ENCODE peak calls at places on chromosomes 13 and 19, in four cellular contexts. One of them, this sample, is unnamed.

GRCh38 chr13:89650226-89650625 is 1697.3 kb upstream of the MIR17HG start:
- DNase-seq in HepG2: no peak
- DNase-seq in GM12891: no peak
- DNase-seq in H1: no peak
- DNase-seq in this sample: no peak

GRCh38 chr13:94559201-94559795 is 36.7 kb downstream of the TGDS start:
- DNase-seq in H1: no peak
- DNase-seq in GM12891: no peak
- DNase-seq in HepG2: no peak
- DNase-seq in this sample: no peak

GRCh38 chr19:46783670-46784069 is 4.7 kb downstream of the SLC1A5 start:
- DNase-seq in H1: no peak
- DNase-seq in HepG2: no peak
- DNase-seq in GM12891: no peak
- DNase-seq in this sample: no peak

GRCh38 chr13:83563499-83563898 is 318.8 kb downstream of the SLITRK1 start:
- DNase-seq in H1: no peak
- DNase-seq in HepG2: no peak
- DNase-seq in GM12891: no peak
- DNase-seq in this sample: no peak

GRCh38 chr13:40207110-40207478 is 459.3 kb downstream of the FOXO1 start:
- DNase-seq in H1: no peak
- DNase-seq in HepG2: no peak
- DNase-seq in GM12891: no peak
- DNase-seq in this sample: peak; percentile 17

GRCh38 chr13:55000043-55000442 is 1971.4 kb downstream of the OLFM4 start:
- DNase-seq in H1: no peak
- DNase-seq in GM12891: no peak
- DNase-seq in HepG2: no peak
- DNase-seq in this sample: no peak

GRCh38 chr13:98033277-98034247 is 80.1 kb downstream of the IPO5 start:
- DNase-seq in GM12891: no peak
- DNase-seq in HepG2: peak; percentile 85
- DNase-seq in H1: no peak
- DNase-seq in this sample: no peak

GRCh38 chr19:7637374-7638256 is 705 bp downstream of the STXBP2 start:
- DNase-seq in HepG2: no peak
- DNase-seq in H1: no peak
- DNase-seq in GM12891: no peak
- DNase-seq in this sample: no peak

GRCh38 chr19:4737955-4738580 is 14.4 kb upstream of the DPP9 start:
- DNase-seq in H1: no peak
- DNase-seq in HepG2: no peak
- DNase-seq in GM12891: no peak
- DNase-seq in this sample: no peak

GRCh38 chr19:18587962-18588610 is 512 bp upstream of the REX1BD start:
- DNase-seq in H1: no peak
- DNase-seq in HepG2: peak; percentile 53
- DNase-seq in GM12891: no peak
- DNase-seq in this sample: no peak

GRCh38 chr13:67119481-67119883 is 110.7 kb downstream of the PCDH9 start:
- DNase-seq in HepG2: no peak
- DNase-seq in GM12891: no peak
- DNase-seq in H1: no peak
- DNase-seq in this sample: no peak

GRCh38 chr19:50383307-50383851 is 768 bp upstream of the POLD1 start:
- DNase-seq in HepG2: no peak
- DNase-seq in H1: no peak
- DNase-seq in GM12891: no peak
- DNase-seq in this sample: no peak
- TF ChIP-seq TAF1 in HepG2: no peak
- TF ChIP-seq TAF1 in H1: no peak
- TF ChIP-seq TAF1 in GM12891: no peak
- TF ChIP-seq TAF1 in this sample: no peak

GRCh38 chr19:49861127-49861526 is 6.2 kb downstream of the PNKP start:
- DNase-seq in HepG2: no peak
- DNase-seq in H1: no peak
- DNase-seq in GM12891: no peak
- DNase-seq in this sample: no peak

GRCh38 chr19:49862411-49863253 is 4.7 kb downstream of the PNKP start:
- DNase-seq in H1: peak; percentile 62
- DNase-seq in HepG2: peak; percentile 31
- DNase-seq in GM12891: no peak
- DNase-seq in this sample: no peak

GRCh38 chr19:49859838-49860715 is 7.3 kb downstream of the PNKP start:
- DNase-seq in GM12891: no peak
- DNase-seq in HepG2: no peak
- DNase-seq in H1: no peak
- DNase-seq in this sample: no peak

GRCh38 chr19:49861541-49862410 is 5.6 kb downstream of the PNKP start:
- DNase-seq in H1: no peak
- DNase-seq in HepG2: no peak
- DNase-seq in GM12891: no peak
- DNase-seq in this sample: no peak

DNA sequence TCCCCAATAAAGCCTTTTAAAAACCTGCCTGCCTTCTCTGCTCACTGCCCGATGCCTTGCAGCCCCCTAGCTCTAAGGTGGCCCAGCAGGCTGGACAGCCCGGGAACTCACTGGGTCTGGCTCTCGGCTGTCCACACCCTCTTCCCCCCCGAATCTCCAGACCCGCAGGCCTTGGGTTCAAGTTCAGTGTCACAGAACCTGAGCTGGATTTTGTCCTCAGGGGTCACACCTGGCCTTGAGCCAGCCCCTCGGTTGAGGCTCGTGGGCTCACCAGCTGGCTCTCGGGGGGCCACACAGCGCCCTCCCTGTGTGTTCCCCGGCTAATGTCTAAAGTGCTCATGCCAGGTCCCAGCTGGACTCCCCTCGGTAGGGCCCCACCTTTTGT is 6.7 kb downstream of the PNKP start:
- DNase-seq in HepG2: no peak
- DNase-seq in GM12891: no peak
- DNase-seq in H1: no peak
- DNase-seq in this sample: no peak
- TF ChIP-seq POLR2AphosphoS5 in HepG2: no peak
- TF ChIP-seq POLR2AphosphoS5 in GM12891: no peak
- TF ChIP-seq POLR2AphosphoS5 in H1: peak; percentile 62
- TF ChIP-seq POLR2AphosphoS5 in this sample: no peak

GRCh38 chr19:13087795-13088537 is 14.7 kb downstream of the LYL1 start:
- DNase-seq in HepG2: no peak
- DNase-seq in GM12891: no peak
- DNase-seq in H1: no peak
- DNase-seq in this sample: no peak

GRCh38 chr19:13090511-13091231 is 12.0 kb downstream of the LYL1 start:
- DNase-seq in H1: no peak
- DNase-seq in HepG2: no peak
- DNase-seq in GM12891: no peak
- DNase-seq in this sample: no peak

GRCh38 chr19:13087295-13087694 is 15.4 kb downstream of the LYL1 start:
- DNase-seq in H1: no peak
- DNase-seq in GM12891: no peak
- DNase-seq in HepG2: no peak
- DNase-seq in this sample: no peak

GRCh38 chr19:13089857-13090507 is 12.7 kb downstream of the LYL1 start:
- DNase-seq in GM12891: no peak
- DNase-seq in H1: no peak
- DNase-seq in HepG2: no peak
- DNase-seq in this sample: no peak

GRCh38 chr19:13089139-13089856 is 13.4 kb downstream of the LYL1 start:
- DNase-seq in H1: no peak
- DNase-seq in HepG2: peak; percentile 30
- DNase-seq in GM12891: peak; percentile 74
- DNase-seq in this sample: peak; percentile 70
- TF ChIP-seq TAF1 in H1: no peak
- TF ChIP-seq TAF1 in HepG2: no peak
- TF ChIP-seq TAF1 in GM12891: no peak
- TF ChIP-seq TAF1 in this sample: no peak

GRCh38 chr19:51571599-51571998 is 516 bp downstream of the ZNF175 start:
- DNase-seq in GM12891: no peak
- DNase-seq in H1: no peak
- DNase-seq in HepG2: no peak
- DNase-seq in this sample: no peak

GRCh38 chr19:51572415-51572814 is 1.3 kb downstream of the ZNF175 start:
- DNase-seq in GM12891: no peak
- DNase-seq in H1: no peak
- DNase-seq in HepG2: no peak
- DNase-seq in this sample: no peak

GRCh38 chr19:51573331-51573730 is 2.2 kb downstream of the ZNF175 start:
- DNase-seq in HepG2: no peak
- DNase-seq in H1: no peak
- DNase-seq in GM12891: no peak
- DNase-seq in this sample: no peak

GRCh38 chr19:51572908-51573307 is 1.8 kb downstream of the ZNF175 start:
- DNase-seq in HepG2: no peak
- DNase-seq in GM12891: no peak
- DNase-seq in H1: no peak
- DNase-seq in this sample: no peak

DNA sequence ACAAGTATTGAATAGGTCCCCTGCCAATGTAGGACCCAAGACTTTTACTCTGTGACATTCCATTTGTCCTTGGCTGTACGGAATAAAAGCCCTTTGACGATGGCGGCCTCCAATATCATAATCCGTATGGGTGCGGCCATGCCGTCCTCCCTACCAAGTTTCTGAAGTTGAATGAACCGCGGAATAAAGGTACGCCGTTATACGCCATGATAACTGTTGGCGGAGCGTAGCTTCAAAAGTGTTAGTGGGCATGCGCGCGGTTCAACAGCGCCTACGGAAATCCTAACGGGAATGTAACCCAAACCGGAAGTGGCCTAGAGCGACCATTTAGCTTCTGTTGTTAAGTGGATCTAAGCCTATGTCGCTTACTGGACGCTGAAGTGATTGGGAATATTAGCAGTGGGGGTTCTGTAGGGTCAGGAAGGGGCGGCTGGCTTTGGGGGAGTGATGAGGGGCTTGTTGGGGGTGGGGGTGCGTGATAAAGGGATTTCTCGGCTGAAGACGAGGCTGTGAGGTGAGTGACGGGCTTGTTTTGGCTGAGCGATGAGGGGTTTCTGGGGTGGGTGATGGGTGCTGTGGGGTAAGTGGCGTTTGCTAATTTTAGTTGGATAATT is at the start of gene ZNF175:
- DNase-seq in HepG2: peak; percentile 86
- DNase-seq in GM12891: no peak
- DNase-seq in H1: peak; percentile 91
- DNase-seq in this sample: peak; percentile 37
- TF ChIP-seq POLR2AphosphoS5 in HepG2: peak; percentile 41
- TF ChIP-seq POLR2AphosphoS5 in GM12891: peak; percentile 26
- TF ChIP-seq POLR2AphosphoS5 in H1: no peak
- TF ChIP-seq POLR2AphosphoS5 in this sample: no peak

GRCh38 chr13:46565808-46566750 is 13.1 kb downstream of the LRCH1 start:
- DNase-seq in GM12891: no peak
- DNase-seq in H1: no peak
- DNase-seq in HepG2: no peak
- DNase-seq in this sample: no peak
- TF ChIP-seq TAF1 in GM12891: no peak
- TF ChIP-seq TAF1 in H1: no peak
- TF ChIP-seq TAF1 in HepG2: no peak
- TF ChIP-seq TAF1 in this sample: no peak

DNA sequence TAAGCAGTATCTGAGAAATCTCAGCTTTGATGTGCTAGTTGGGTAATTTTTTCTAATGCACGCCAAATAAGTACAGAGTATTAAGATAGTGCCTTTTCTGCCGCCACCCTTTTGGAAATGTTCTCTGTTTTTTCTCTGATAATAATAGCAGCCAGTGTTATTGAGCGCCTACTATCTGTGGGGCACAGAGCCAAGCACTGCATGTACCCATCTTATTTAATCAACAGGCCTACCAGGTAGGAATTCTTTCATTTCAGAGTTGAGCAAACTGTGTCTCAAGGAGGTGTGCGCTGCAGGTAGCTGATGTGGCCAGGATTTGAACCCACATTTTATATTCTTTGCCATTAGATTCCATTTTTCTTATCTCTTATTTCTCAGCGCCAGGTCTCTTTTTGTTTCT is 1.4 kb downstream of the EPN1 start:
- DNase-seq in GM12891: no peak
- DNase-seq in HepG2: no peak
- DNase-seq in H1: no peak
- DNase-seq in this sample: no peak
- TF ChIP-seq POLR2AphosphoS5 in GM12891: no peak
- TF ChIP-seq POLR2AphosphoS5 in HepG2: no peak
- TF ChIP-seq POLR2AphosphoS5 in H1: no peak
- TF ChIP-seq POLR2AphosphoS5 in this sample: no peak

DNA sequence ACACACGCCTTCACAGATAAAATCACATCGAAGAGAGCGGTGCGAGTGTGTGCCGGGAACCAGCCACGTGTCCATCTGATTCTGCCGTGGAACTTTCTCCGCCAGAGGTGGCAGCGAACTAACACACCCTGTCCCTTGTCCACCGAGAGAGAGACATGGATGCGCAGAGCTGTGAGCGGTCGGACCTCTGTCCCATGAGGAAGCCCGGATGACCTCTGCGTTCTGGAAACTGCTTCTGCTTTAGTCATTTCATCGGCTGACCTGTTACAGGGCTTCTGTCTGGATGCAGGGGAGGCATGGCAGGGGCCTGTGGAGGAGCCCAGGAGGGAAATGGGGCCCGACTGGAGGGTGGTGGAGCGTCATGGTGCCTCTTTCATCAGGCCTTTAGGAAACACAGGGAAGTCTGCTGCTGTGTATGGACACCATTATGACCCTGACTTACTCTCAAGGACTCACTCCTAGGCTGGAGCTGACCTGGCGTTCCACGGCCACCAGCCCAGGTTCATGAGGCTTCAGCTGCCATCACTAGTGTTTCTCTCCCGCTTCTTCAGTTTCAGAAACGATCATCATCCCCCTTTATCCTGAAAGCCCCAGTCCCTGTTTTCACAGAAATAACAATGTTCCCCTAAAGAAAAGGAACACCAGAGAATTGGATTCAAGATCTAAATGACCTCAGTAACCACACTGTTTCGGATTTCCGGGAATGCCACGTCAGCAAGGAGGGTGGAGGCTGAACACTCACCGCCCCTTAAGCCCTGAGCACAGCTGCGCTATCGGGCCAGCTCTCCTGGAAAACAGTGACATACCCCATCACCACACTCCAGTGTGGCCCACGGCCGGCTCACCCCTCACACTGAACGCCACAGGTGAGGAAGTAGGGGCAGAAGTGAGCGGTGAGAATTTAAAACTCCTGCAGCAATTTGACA is 67.5 kb downstream of the SOX1 start:
- DNase-seq in HepG2: no peak
- DNase-seq in GM12891: no peak
- DNase-seq in H1: no peak
- DNase-seq in this sample: no peak
- TF ChIP-seq TAF1 in HepG2: no peak
- TF ChIP-seq TAF1 in GM12891: no peak
- TF ChIP-seq TAF1 in H1: no peak
- TF ChIP-seq TAF1 in this sample: no peak

GRCh38 chr13:99956473-99957349 is 14.9 kb downstream of the ZIC5 start:
- DNase-seq in H1: no peak
- DNase-seq in HepG2: peak; percentile 81
- DNase-seq in GM12891: no peak
- DNase-seq in this sample: no peak
- TF ChIP-seq POLR2AphosphoS5 in H1: no peak
- TF ChIP-seq POLR2AphosphoS5 in HepG2: no peak
- TF ChIP-seq POLR2AphosphoS5 in GM12891: no peak
- TF ChIP-seq POLR2AphosphoS5 in this sample: no peak